ENCODE peak calls at places on chromosome 21, in four cellular contexts. X is uterus; C is stimulated activated CD4-positive, alpha-beta T cell treated with anti-CD3 and anti-CD28 coated beads, Interleukin-4, amount 100 ng/mL, for 4 hours; R is HTR-8/SVneo. G is an unnamed sample.

GRCh38 chr21:27513016-27513415 is 546.1 kb upstream of the ADAMTS5 start:
- DNase-seq in R (no peak), X (no peak), C (no peak), G (no peak)

GRCh38 chr21:42057861-42058437 is 13.2 kb upstream of the UMODL1 start:
- DNase-seq in R (no peak), X (no peak), C (no peak), G (no peak)

GRCh38 chr21:43703068-43703880 is 15.7 kb upstream of the PDXK start:
- DNase-seq in C (peak), X (no peak), R (no peak), G (no peak)

GRCh38 chr21:41961282-41961701 is 7.5 kb upstream of the C2CD2 start:
- DNase-seq in R (peak), X (no peak), C (no peak), G (no peak)

GRCh38 chr21:43929217-43929971 is 64.4 kb downstream of the AGPAT3 start:
- DNase-seq in X (no peak), C (no peak), R (no peak), G (no peak)

GRCh38 chr21:45224189-45224938 is 63.3 kb downstream of the POFUT2 start:
- DNase-seq in C (peak), X (no peak), R (no peak), G (no peak)

GRCh38 chr21:17257784-17258183 is 255.1 kb upstream of the CXADR start:
- DNase-seq in R (no peak), C (no peak), X (no peak), G (no peak)

GRCh38 chr21:45975017-45975595 is 6.5 kb upstream of the COL6A1 start:
- DNase-seq in R (no peak), C (no peak), X (peak), G (no peak)

GRCh38 chr21:37827878-37828277 is 88.4 kb downstream of the KCNJ6 start:
- DNase-seq in C (no peak), X (no peak), R (no peak), G (no peak)

GRCh38 chr21:33058468-33059318 is 11.2 kb upstream of the OLIG1 start:
- DNase-seq in R (no peak), C (no peak), X (no peak), G (no peak)

GRCh38 chr21:30625449-30625848 is 5.0 kb downstream of the KRTAP20-4 start:
- DNase-seq in R (no peak), X (no peak), C (no peak), G (no peak)

GRCh38 chr21:25402134-25402957 is 204.9 kb downstream of the MRPL39 start:
- DNase-seq in C (no peak), X (no peak), R (no peak), G (no peak)

GRCh38 chr21:39561128-39561527 is 51.6 kb upstream of the B3GALT5 start:
- DNase-seq in X (no peak), R (no peak), C (no peak), G (no peak)

GRCh38 chr21:42316891-42317290 is 1.7 kb upstream of the TFF3 start:
- DNase-seq in X (no peak), C (no peak), R (no peak), G (no peak)

GRCh38 chr21:17466166-17466565 is 46.7 kb upstream of the CXADR start:
- DNase-seq in X (no peak), R (no peak), C (no peak), G (no peak)

GRCh38 chr21:29237110-29238051 is 61.3 kb upstream of the BACH1 start:
- DNase-seq in C (no peak), R (no peak), X (peak), G (no peak)

GRCh38 chr21:46154955-46155513 is 345 bp downstream of the FTCD start:
- DNase-seq in X (no peak), C (no peak), R (no peak), G (no peak)

GRCh38 chr21:33984021-33984481 is 68.4 kb upstream of the ATP5PO start:
- DNase-seq in R (no peak), C (no peak), X (no peak), G (no peak)

GRCh38 chr21:37139902-37140301 is 66.8 kb downstream of the TTC3 start:
- DNase-seq in R (no peak), C (no peak), X (no peak), G (no peak)

GRCh38 chr21:36347962-36348328 is 27.9 kb downstream of the MORC3 start:
- DNase-seq in X (no peak), C (no peak), R (no peak), G (no peak)

GRCh38 chr21:44687671-44688070 is 5.7 kb upstream of the KRTAP12-1 start:
- DNase-seq in R (no peak), C (no peak), X (no peak), G (peak)

GRCh38 chr21:24280591-24280990 is 1326.7 kb downstream of the MRPL39 start:
- DNase-seq in X (no peak), C (no peak), R (peak), G (no peak)

GRCh38 chr21:21397464-21397863 is 399.3 kb downstream of the NCAM2 start:
- DNase-seq in C (no peak), X (no peak), R (no peak), G (no peak)

GRCh38 chr21:31530918-31531705 is 128.4 kb upstream of the SOD1 start:
- DNase-seq in C (no peak), X (no peak), R (no peak), G (no peak)

GRCh38 chr21:46109251-46110221 is 11.6 kb downstream of the COL6A2 start:
- DNase-seq in X (no peak), R (no peak), C (no peak), G (no peak)

G was measured in mesothelial cell of epicardium.